ENCODE peak calls at places on chromosomes 12 and 14, in five cellular contexts. C is left ventricle myocardium inferior, U is RWPE1, V is AG10803, X is fibroblast of lung. K is an unnamed sample.

GRCh38 chr12:42868291-42868690 is 278.7 kb upstream of the PRICKLE1 start:
- DNase-seq in C (no peak), U (no peak), V (peak), X (no peak), K (no peak)

GRCh38 chr12:110403975-110404675 is 617 bp upstream of the ANAPC7 start:
- DNase-seq in C (peak), U (peak), V (peak), X (peak), K (peak)

GRCh38 chr12:23600936-23601335 is 348.5 kb downstream of the SOX5 start:
- DNase-seq in C (no peak), U (no peak), V (no peak), X (no peak), K (no peak)

GRCh38 chr14:50541159-50541567 is 8.8 kb upstream of the MAP4K5 start:
- DNase-seq in C (no peak), U (no peak), V (no peak), X (no peak), K (no peak)

GRCh38 chr12:99959549-99960170 is 25.1 kb downstream of the ANKS1B start:
- DNase-seq in C (no peak), U (peak), V (peak), X (peak), K (no peak)

GRCh38 chr14:76329150-76329881 is 46.6 kb upstream of the ESRRB start:
- DNase-seq in C (no peak), U (no peak), V (no peak), X (no peak), K (no peak)

GRCh38 chr14:50363734-50364113 is 33.0 kb downstream of the CDKL1 start:
- DNase-seq in C (no peak), U (no peak), V (peak), X (peak), K (peak)

GRCh38 chr14:100575266-100575995 is 11.8 kb downstream of the BEGAIN start:
- DNase-seq in C (no peak), U (no peak), V (no peak), X (no peak), K (no peak)

GRCh38 chr12:68097386-68097785 is 62.2 kb downstream of the IFNG start:
- DNase-seq in C (no peak), U (peak), V (no peak), X (no peak), K (no peak)

GRCh38 chr14:54106802-54107377 is 150.3 kb upstream of the BMP4 start:
- DNase-seq in C (no peak), U (peak), V (peak), X (no peak), K (no peak)

GRCh38 chr12:2853626-2854025 is 3.2 kb downstream of the TEX52 start:
- DNase-seq in C (peak), U (peak), V (peak), X (peak), K (peak)

GRCh38 chr12:48901278-48901677 is 24.0 kb downstream of the FKBP11 start:
- DNase-seq in C (no peak), U (no peak), V (no peak), X (no peak), K (peak)

GRCh38 chr12:12017135-12017581 is 53.6 kb upstream of the BCL2L14 start:
- DNase-seq in C (peak), U (no peak), V (no peak), X (no peak), K (no peak)

GRCh38 chr12:101018540-101018939 is 191.5 kb downstream of the SLC5A8 start:
- DNase-seq in C (no peak), U (peak), V (peak), X (peak), K (no peak)

GRCh38 chr12:131066886-131067490 is 113.3 kb downstream of the ADGRD1 start:
- DNase-seq in C (peak), U (no peak), V (no peak), X (no peak), K (no peak)

GRCh38 chr14:24298892-24299254 is 707 bp downstream of the DHRS1 start:
- DNase-seq in C (no peak), U (peak), V (peak), X (peak), K (no peak)

GRCh38 chr12:54394281-54394719 is 9.8 kb upstream of the ZNF385A start:
- DNase-seq in C (no peak), U (peak), V (peak), X (peak), K (no peak)

GRCh38 chr14:90829677-90830076 is 13.4 kb upstream of the TTC7B start:
- DNase-seq in C (no peak), U (no peak), V (no peak), X (no peak), K (no peak)

GRCh38 chr12:32499048-32499447 is 99.7 kb downstream of the FGD4 start:
- DNase-seq in C (no peak), U (no peak), V (no peak), X (no peak), K (no peak)

GRCh38 chr12:93804392-93805179 is 127.4 kb downstream of the CRADD start:
- DNase-seq in C (no peak), U (peak), V (peak), X (no peak), K (no peak)

GRCh38 chr12:93803408-93803807 is 126.2 kb downstream of the CRADD start:
- DNase-seq in C (no peak), U (no peak), V (peak), X (peak), K (no peak)

GRCh38 chr12:93802293-93802692 is 125.1 kb downstream of the CRADD start:
- DNase-seq in C (peak), U (no peak), V (no peak), X (no peak), K (no peak)

GRCh38 chr12:93805736-93806141 is 128.6 kb downstream of the CRADD start:
- DNase-seq in C (no peak), U (no peak), V (no peak), X (no peak), K (no peak)

GRCh38 chr12:93802698-93803097 is 125.5 kb downstream of the CRADD start:
- DNase-seq in C (no peak), U (no peak), V (peak), X (peak), K (no peak)
- TF ChIP-seq CTCF in C (peak), U (no peak), V (peak), X (peak), K (no peak)

GRCh38 chr14:88559852-88560251 is 3.0 kb upstream of the ZC3H14 start:
- DNase-seq in C (no peak), U (no peak), V (peak), X (peak), K (no peak)
- TF ChIP-seq CTCF in C (peak), U (no peak), V (peak), X (peak), K (no peak)

GRCh38 chr12:28966049-28966778 is 182.9 kb upstream of the FAR2 start:
- DNase-seq in C (peak), U (no peak), V (no peak), X (peak), K (no peak)

GRCh38 chr12:28958553-28959195 is 190.4 kb upstream of the FAR2 start:
- DNase-seq in C (no peak), U (no peak), V (peak), X (peak), K (no peak)

GRCh38 chr12:28961948-28962384 is 187.1 kb upstream of the FAR2 start:
- DNase-seq in C (no peak), U (no peak), V (no peak), X (no peak), K (no peak)

GRCh38 chr12:28967426-28967825 is 181.7 kb upstream of the FAR2 start:
- DNase-seq in C (no peak), U (no peak), V (no peak), X (no peak), K (no peak)

GRCh38 chr12:28963554-28963953 is 185.5 kb upstream of the FAR2 start:
- DNase-seq in C (no peak), U (peak), V (peak), X (peak), K (no peak)
- TF ChIP-seq CTCF in C (peak), U (no peak), V (peak), X (peak), K (no peak)

GRCh38 chr14:68232643-68233055 is 413.1 kb downstream of the RAD51B start:
- DNase-seq in C (no peak), U (peak), V (peak), X (peak), K (peak)

GRCh38 chr14:68230941-68231717 is 411.6 kb downstream of the RAD51B start:
- DNase-seq in C (no peak), U (no peak), V (peak), X (peak), K (no peak)

GRCh38 chr14:68233385-68233784 is 413.8 kb downstream of the RAD51B start:
- DNase-seq in C (no peak), U (no peak), V (no peak), X (no peak), K (no peak)

GRCh38 chr14:68234101-68234905 is 414.7 kb downstream of the RAD51B start:
- DNase-seq in C (no peak), U (no peak), V (no peak), X (no peak), K (no peak)

DNA sequence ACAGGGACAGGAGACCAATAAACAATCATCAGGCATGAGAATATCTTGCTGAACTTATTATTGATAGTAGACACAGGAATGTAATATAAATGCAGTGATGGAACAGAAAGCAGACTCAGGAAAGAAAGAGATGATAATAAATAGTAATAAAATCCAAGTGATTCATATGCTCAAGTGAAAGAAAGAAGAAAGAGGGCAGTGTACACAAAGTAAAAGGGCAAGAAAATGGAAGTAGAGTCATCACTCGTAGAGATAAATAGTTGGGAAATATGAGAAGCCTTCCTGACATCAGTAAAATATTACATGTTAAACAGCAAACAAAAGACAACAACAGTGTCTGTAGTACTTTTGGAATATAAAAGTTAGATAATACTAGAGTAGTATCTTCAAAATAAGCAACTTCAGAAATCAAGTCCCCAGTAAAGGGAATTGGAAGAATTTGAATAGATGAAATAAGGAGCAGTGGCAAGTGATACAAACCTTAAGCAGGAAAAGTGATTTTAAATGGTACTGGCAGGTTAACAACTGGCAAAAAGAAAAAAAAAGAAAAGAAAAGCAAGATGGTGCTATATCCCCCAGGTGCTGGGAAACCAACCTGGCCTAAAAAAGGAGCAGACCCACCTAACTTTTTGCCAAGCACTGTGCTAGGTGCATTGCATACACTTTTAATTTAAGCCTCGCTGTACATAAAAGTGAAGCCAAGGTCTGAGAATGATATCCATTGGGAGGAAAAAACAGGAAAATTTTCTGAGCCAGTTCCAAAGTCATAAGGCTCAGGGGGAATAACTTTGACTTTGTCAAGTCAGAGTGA is 412.5 kb downstream of the RAD51B start:
- DNase-seq in C (no peak), U (no peak), V (no peak), X (no peak), K (no peak)
- TF ChIP-seq CTCF in C (no peak), U (no peak), V (no peak), X (no peak), K (no peak)

DNA sequence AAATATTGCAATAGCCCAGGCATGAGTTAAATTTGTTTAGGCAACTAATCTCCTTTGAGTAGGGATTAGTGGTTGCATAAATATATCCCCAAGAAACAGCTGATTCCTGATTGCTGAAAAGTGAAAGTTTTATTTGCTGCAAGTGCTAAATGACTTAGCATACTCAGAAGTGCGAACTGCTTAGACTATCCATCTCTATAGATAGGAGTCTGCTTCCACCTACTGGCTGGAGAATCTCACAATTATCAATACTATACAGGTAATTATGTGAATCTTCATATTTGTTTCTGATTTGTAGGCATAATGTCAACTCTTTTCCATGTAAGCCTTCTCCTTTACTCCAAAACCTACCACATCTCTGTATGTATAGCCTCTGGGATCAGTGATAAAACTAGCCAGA is 11.9 kb upstream of the SLCO1B3 start:
- DNase-seq in C (no peak), U (no peak), V (no peak), X (no peak), K (no peak)
- TF ChIP-seq CTCF in C (peak), U (no peak), V (no peak), X (peak), K (peak)

GRCh38 chr12:132754555-132754954 is 7.1 kb downstream of the ANKLE2 start:
- DNase-seq in C (no peak), U (no peak), V (no peak), X (no peak), K (no peak)
- TF ChIP-seq CTCF in C (no peak), U (no peak), V (no peak), X (no peak), K (peak)

GRCh38 chr12:57487597-57488396 is at the start of gene MARS1:
- DNase-seq in C (peak), U (peak), V (peak), X (peak), K (peak)
- TF ChIP-seq CTCF in C (no peak), U (peak), V (no peak), X (no peak), K (no peak)

DNA sequence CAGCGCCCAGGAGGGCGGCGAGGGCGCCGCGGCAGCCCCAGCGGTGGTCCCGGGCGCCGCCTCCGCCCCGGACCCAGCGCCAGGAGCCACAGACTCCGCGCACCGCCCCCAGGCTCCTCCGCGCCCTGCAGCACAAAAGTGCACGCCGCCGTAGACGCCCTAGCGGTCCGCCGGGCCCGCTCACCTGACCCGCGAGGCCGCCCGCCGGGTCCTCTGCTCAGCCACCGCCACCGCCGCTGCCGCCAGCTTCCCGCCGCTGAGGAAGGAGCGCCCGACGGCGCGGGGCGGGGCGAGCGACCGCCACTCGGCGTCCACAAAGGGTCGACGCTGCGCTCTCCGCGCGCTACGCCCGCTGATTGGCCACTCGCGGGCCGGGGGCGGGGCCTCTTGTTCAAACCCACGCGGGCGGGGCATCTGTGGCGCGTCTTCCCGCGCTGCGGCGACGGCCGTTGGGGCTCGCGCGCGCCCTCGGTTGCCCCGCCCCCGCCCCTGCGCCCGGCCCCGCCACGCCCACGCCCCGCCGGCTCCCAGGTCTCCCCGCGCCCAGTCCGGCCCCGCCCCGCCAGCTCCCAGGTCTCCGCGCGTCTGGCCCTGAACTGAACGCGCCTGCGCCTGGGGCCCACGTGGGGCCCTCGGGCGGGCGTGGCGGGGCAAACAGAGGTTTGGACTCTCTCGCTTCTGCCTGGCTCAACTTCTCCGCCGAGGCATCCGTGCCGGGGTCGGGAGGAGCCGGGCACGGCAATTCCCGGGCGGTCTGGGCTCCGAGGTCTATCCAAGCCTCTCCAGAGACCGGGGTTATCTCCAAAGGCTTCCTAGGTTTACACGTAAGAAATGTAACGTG is at the start of gene CDCA4:
- DNase-seq in C (peak), U (peak), V (peak), X (peak), K (peak)
- TF ChIP-seq CTCF in C (peak), U (no peak), V (no peak), X (no peak), K (no peak)

DNA sequence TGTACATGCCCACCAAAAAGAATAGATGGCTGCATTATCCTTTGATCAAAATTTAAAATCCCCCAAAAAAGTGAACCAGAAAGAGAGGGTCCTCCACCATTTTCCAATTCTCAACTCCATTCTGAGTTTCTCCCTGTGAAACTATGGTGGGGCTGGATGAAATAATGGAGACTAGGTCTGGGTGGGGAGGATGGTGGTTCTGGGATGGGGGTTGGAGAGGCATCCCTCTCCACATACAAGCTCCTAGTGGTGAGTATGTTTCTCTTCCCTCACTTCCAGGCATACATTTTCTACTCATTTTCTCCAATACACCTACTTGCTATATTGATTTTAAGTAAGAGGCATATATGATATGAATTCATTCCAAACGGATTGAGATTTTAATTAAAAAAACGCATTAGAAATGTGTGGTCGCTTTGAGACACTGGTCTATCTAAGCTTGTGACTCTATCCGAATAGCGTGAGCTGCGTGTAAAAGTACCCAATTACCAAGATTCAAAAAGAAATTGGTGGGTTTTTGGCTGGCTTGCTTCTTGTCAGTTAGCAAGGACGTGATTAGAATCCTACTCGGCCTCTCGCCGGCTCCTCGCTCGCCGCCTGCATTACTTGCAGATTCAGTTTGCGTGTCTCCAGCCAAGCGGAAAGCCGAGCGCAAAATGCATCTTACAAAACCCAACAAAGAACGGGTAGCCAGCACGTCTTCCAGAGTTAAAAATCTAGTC is 3.5 kb downstream of the ASCL1 start:
- DNase-seq in C (no peak), U (no peak), V (no peak), X (no peak), K (no peak)
- TF ChIP-seq CTCF in C (no peak), U (no peak), V (no peak), X (no peak), K (no peak)

DNA sequence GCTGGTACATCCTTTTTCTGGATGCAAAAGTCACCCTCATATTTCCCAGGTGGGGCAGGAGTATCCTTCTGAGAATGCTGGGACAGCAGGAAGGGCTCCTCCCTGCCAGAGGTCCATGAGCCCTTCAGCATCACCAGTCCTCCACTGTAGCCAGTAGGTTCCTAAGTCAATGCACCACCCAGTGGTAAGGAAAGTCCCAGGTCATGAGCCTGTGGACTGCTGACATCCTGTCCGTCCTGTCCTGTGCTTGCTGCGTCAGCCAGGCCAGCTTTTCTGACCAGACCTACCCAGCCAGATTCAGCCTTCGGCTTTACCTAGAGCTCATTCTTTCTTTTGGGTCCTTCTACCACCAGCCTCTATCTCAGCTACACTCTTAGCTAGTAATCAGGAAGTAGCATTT is 23.0 kb upstream of the ACTN1 start:
- DNase-seq in C (no peak), U (no peak), V (peak), X (no peak), K (no peak)
- TF ChIP-seq CTCF in C (peak), U (no peak), V (peak), X (no peak), K (no peak)